ENCODE peak calls at places on chromosomes 7 and 10, in six cellular contexts. One of them, this sample, is unnamed.

GRCh38 chr7:34091330-34091917 is 186.1 kb downstream of the BMPER start:
- DNase-seq in GM10248: no peak
- DNase-seq in heart right ventricle: no peak
- DNase-seq in brain microvascular endothelial cell: peak; percentile 74
- DNase-seq in mucosa of descending colon: peak; percentile 69
- DNase-seq in cardiac fibroblast: peak; percentile 89
- DNase-seq in this sample: no peak

GRCh38 chr7:20270371-20270770 is 53.2 kb upstream of the MACC1 start:
- DNase-seq in GM10248: no peak
- DNase-seq in heart right ventricle: no peak
- DNase-seq in brain microvascular endothelial cell: no peak
- DNase-seq in mucosa of descending colon: no peak
- DNase-seq in cardiac fibroblast: no peak
- DNase-seq in this sample: no peak

GRCh38 chr7:93115796-93116195 is 2.0 kb downstream of the SAMD9 start:
- DNase-seq in GM10248: no peak
- DNase-seq in heart right ventricle: no peak
- DNase-seq in brain microvascular endothelial cell: peak; percentile 45
- DNase-seq in mucosa of descending colon: no peak
- DNase-seq in cardiac fibroblast: peak; percentile 77
- DNase-seq in this sample: no peak

GRCh38 chr7:47873767-47874166 is 74.5 kb downstream of the PKD1L1 start:
- DNase-seq in GM10248: no peak
- DNase-seq in heart right ventricle: no peak
- DNase-seq in brain microvascular endothelial cell: peak; percentile 78
- DNase-seq in mucosa of descending colon: no peak
- DNase-seq in cardiac fibroblast: peak; percentile 74
- DNase-seq in this sample: no peak

GRCh38 chr7:30917216-30917893 is 5.7 kb downstream of the AQP1 start:
- DNase-seq in GM10248: no peak
- DNase-seq in heart right ventricle: no peak
- DNase-seq in brain microvascular endothelial cell: no peak
- DNase-seq in mucosa of descending colon: no peak
- DNase-seq in cardiac fibroblast: no peak
- DNase-seq in this sample: no peak

GRCh38 chr7:146090023-146090645 is 26.5 kb upstream of the CNTNAP2 start:
- DNase-seq in GM10248: peak; percentile 32
- DNase-seq in heart right ventricle: no peak
- DNase-seq in brain microvascular endothelial cell: no peak
- DNase-seq in mucosa of descending colon: peak; percentile 5
- DNase-seq in cardiac fibroblast: peak; percentile 54
- DNase-seq in this sample: no peak

GRCh38 chr10:132810807-132811700 is 25.1 kb upstream of the NKX6-2 start:
- DNase-seq in GM10248: no peak
- DNase-seq in heart right ventricle: no peak
- DNase-seq in brain microvascular endothelial cell: no peak
- DNase-seq in mucosa of descending colon: no peak
- DNase-seq in cardiac fibroblast: no peak
- DNase-seq in this sample: no peak

GRCh38 chr10:97778452-97779302 is 6.9 kb upstream of the SFRP5 start:
- DNase-seq in GM10248: no peak
- DNase-seq in heart right ventricle: no peak
- DNase-seq in brain microvascular endothelial cell: no peak
- DNase-seq in mucosa of descending colon: no peak
- DNase-seq in cardiac fibroblast: no peak
- DNase-seq in this sample: no peak

GRCh38 chr10:13719411-13719810 is 132.6 kb downstream of the PRPF18 start:
- DNase-seq in GM10248: no peak
- DNase-seq in heart right ventricle: no peak
- DNase-seq in brain microvascular endothelial cell: no peak
- DNase-seq in mucosa of descending colon: no peak
- DNase-seq in cardiac fibroblast: no peak
- DNase-seq in this sample: no peak

GRCh38 chr10:91944880-91945630 is 21.5 kb downstream of the BTAF1 start:
- DNase-seq in GM10248: no peak
- DNase-seq in heart right ventricle: no peak
- DNase-seq in brain microvascular endothelial cell: peak; percentile 59
- DNase-seq in mucosa of descending colon: no peak
- DNase-seq in cardiac fibroblast: peak; percentile 72
- DNase-seq in this sample: no peak

GRCh38 chr10:74821501-74821900 is 4.9 kb upstream of the KAT6B start:
- DNase-seq in GM10248: no peak
- DNase-seq in heart right ventricle: no peak
- DNase-seq in brain microvascular endothelial cell: no peak
- DNase-seq in mucosa of descending colon: peak; percentile 19
- DNase-seq in cardiac fibroblast: no peak
- DNase-seq in this sample: no peak

GRCh38 chr10:8830064-8830463 is 775.6 kb downstream of the GATA3 start:
- DNase-seq in GM10248: no peak
- DNase-seq in heart right ventricle: no peak
- DNase-seq in brain microvascular endothelial cell: no peak
- DNase-seq in mucosa of descending colon: no peak
- DNase-seq in cardiac fibroblast: no peak
- DNase-seq in this sample: no peak

GRCh38 chr10:59872892-59873463 is 33.4 kb downstream of the CCDC6 start:
- DNase-seq in GM10248: no peak
- DNase-seq in heart right ventricle: no peak
- DNase-seq in brain microvascular endothelial cell: peak; percentile 92
- DNase-seq in mucosa of descending colon: peak; percentile 70
- DNase-seq in cardiac fibroblast: peak; percentile 97
- DNase-seq in this sample: no peak

GRCh38 chr10:60335708-60336107 is 54.0 kb downstream of the ANK3 start:
- DNase-seq in GM10248: no peak
- DNase-seq in heart right ventricle: no peak
- DNase-seq in brain microvascular endothelial cell: no peak
- DNase-seq in mucosa of descending colon: no peak
- DNase-seq in cardiac fibroblast: peak; percentile 27
- DNase-seq in this sample: no peak

GRCh38 chr10:13121500-13121854 is 21.5 kb downstream of the OPTN start:
- DNase-seq in GM10248: no peak
- DNase-seq in heart right ventricle: no peak
- DNase-seq in brain microvascular endothelial cell: no peak
- DNase-seq in mucosa of descending colon: no peak
- DNase-seq in cardiac fibroblast: no peak
- DNase-seq in this sample: no peak

GRCh38 chr7:138880881-138881577 is 83.0 kb upstream of the ATP6V0A4 start:
- DNase-seq in GM10248: no peak
- DNase-seq in heart right ventricle: peak; percentile 50
- DNase-seq in brain microvascular endothelial cell: no peak
- DNase-seq in mucosa of descending colon: peak; percentile 17
- DNase-seq in cardiac fibroblast: no peak
- DNase-seq in this sample: no peak

GRCh38 chr10:123289432-123289831 is 135.2 kb downstream of the BUB3 start:
- DNase-seq in GM10248: no peak
- DNase-seq in heart right ventricle: no peak
- DNase-seq in brain microvascular endothelial cell: no peak
- DNase-seq in mucosa of descending colon: no peak
- DNase-seq in cardiac fibroblast: no peak
- DNase-seq in this sample: no peak

GRCh38 chr10:123287594-123288247 is 133.5 kb downstream of the BUB3 start:
- DNase-seq in GM10248: no peak
- DNase-seq in heart right ventricle: no peak
- DNase-seq in brain microvascular endothelial cell: peak; percentile 7
- DNase-seq in mucosa of descending colon: no peak
- DNase-seq in cardiac fibroblast: peak; percentile 59
- DNase-seq in this sample: no peak

GRCh38 chr10:123278445-123278844 is 124.2 kb downstream of the BUB3 start:
- DNase-seq in GM10248: no peak
- DNase-seq in heart right ventricle: no peak
- DNase-seq in brain microvascular endothelial cell: no peak
- DNase-seq in mucosa of descending colon: no peak
- DNase-seq in cardiac fibroblast: no peak
- DNase-seq in this sample: no peak

GRCh38 chr10:123284022-123284421 is 129.8 kb downstream of the BUB3 start:
- DNase-seq in GM10248: no peak
- DNase-seq in heart right ventricle: no peak
- DNase-seq in brain microvascular endothelial cell: no peak
- DNase-seq in mucosa of descending colon: no peak
- DNase-seq in cardiac fibroblast: no peak
- DNase-seq in this sample: no peak
- TF ChIP-seq CTCF in GM10248: peak; percentile 3
- TF ChIP-seq CTCF in heart right ventricle: no peak
- TF ChIP-seq CTCF in brain microvascular endothelial cell: peak; percentile 27
- TF ChIP-seq CTCF in mucosa of descending colon: no peak
- TF ChIP-seq CTCF in cardiac fibroblast: no peak
- TF ChIP-seq CTCF in this sample: no peak

DNA sequence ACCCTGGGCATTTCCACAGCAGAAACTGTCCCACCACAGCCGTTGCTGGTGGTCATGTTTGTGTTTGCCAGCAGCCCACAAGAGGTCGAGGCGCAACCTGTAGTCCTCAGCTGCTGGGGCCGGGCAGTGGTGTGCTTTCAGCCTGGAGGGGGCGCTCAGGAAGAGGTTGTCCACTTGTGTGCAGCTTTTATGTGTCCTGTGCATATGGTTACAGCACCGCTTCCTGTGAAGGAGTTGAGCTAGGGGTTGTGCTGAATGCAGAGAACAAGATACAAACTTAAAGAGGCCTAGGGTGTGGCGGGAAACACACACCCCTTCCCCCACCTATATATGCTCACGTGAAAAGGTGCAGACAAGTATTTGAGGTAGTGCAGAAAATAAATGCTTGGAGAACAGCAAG is 29.5 kb upstream of the PFKFB3 start:
- DNase-seq in GM10248: no peak
- DNase-seq in heart right ventricle: no peak
- DNase-seq in brain microvascular endothelial cell: no peak
- DNase-seq in mucosa of descending colon: peak; percentile 43
- DNase-seq in cardiac fibroblast: no peak
- DNase-seq in this sample: no peak
- TF ChIP-seq CTCF in GM10248: peak; percentile 37
- TF ChIP-seq CTCF in heart right ventricle: no peak
- TF ChIP-seq CTCF in brain microvascular endothelial cell: peak; percentile 54
- TF ChIP-seq CTCF in mucosa of descending colon: no peak
- TF ChIP-seq CTCF in cardiac fibroblast: peak; percentile 24
- TF ChIP-seq CTCF in this sample: no peak

DNA sequence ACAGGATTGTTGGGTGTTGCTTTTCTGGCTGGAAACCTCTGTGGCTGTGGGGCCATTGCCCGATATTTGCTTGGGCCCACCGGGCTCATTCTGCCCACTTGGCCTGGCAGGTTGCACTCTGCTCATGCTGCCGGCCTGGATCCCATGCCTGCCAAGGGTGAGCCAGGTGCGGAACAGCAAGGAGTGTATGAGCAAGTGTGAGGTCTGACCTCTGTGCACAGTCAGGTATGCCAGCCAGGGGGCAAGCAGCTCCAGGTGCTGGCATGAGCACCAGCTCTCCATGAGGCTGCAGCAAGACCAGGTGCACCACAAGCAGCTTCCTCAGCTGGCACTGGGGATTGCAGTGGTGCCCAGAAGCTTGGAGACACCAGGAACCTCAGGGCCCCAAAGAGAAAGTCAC is 65.4 kb upstream of the KIF5B start:
- DNase-seq in GM10248: no peak
- DNase-seq in heart right ventricle: no peak
- DNase-seq in brain microvascular endothelial cell: no peak
- DNase-seq in mucosa of descending colon: no peak
- DNase-seq in cardiac fibroblast: no peak
- DNase-seq in this sample: no peak
- TF ChIP-seq CTCF in GM10248: no peak
- TF ChIP-seq CTCF in heart right ventricle: no peak
- TF ChIP-seq CTCF in brain microvascular endothelial cell: no peak
- TF ChIP-seq CTCF in mucosa of descending colon: no peak
- TF ChIP-seq CTCF in cardiac fibroblast: no peak
- TF ChIP-seq CTCF in this sample: no peak

GRCh38 chr10:30155401-30155800 is 96.0 kb upstream of the JCAD start:
- DNase-seq in GM10248: no peak
- DNase-seq in heart right ventricle: no peak
- DNase-seq in brain microvascular endothelial cell: peak; percentile 34
- DNase-seq in mucosa of descending colon: no peak
- DNase-seq in cardiac fibroblast: peak; percentile 36
- DNase-seq in this sample: no peak

GRCh38 chr10:30154126-30154525 is 94.7 kb upstream of the JCAD start:
- DNase-seq in GM10248: no peak
- DNase-seq in heart right ventricle: no peak
- DNase-seq in brain microvascular endothelial cell: no peak
- DNase-seq in mucosa of descending colon: no peak
- DNase-seq in cardiac fibroblast: no peak
- DNase-seq in this sample: no peak

GRCh38 chr10:30154561-30154960 is 95.2 kb upstream of the JCAD start:
- DNase-seq in GM10248: no peak
- DNase-seq in heart right ventricle: no peak
- DNase-seq in brain microvascular endothelial cell: no peak
- DNase-seq in mucosa of descending colon: no peak
- DNase-seq in cardiac fibroblast: no peak
- DNase-seq in this sample: no peak

GRCh38 chr10:30151581-30152389 is 92.4 kb upstream of the JCAD start:
- DNase-seq in GM10248: no peak
- DNase-seq in heart right ventricle: peak; percentile 16
- DNase-seq in brain microvascular endothelial cell: peak; percentile 92
- DNase-seq in mucosa of descending colon: peak; percentile 4
- DNase-seq in cardiac fibroblast: peak; percentile 87
- DNase-seq in this sample: no peak
- TF ChIP-seq CTCF in GM10248: no peak
- TF ChIP-seq CTCF in heart right ventricle: no peak
- TF ChIP-seq CTCF in brain microvascular endothelial cell: peak; percentile 49
- TF ChIP-seq CTCF in mucosa of descending colon: no peak
- TF ChIP-seq CTCF in cardiac fibroblast: no peak
- TF ChIP-seq CTCF in this sample: no peak

GRCh38 chr10:127973810-127974311 is 67.0 kb downstream of the PTPRE start:
- DNase-seq in GM10248: no peak
- DNase-seq in heart right ventricle: no peak
- DNase-seq in brain microvascular endothelial cell: no peak
- DNase-seq in mucosa of descending colon: peak; percentile 24
- DNase-seq in cardiac fibroblast: no peak
- DNase-seq in this sample: no peak
- TF ChIP-seq CTCF in GM10248: no peak
- TF ChIP-seq CTCF in heart right ventricle: peak; percentile 34
- TF ChIP-seq CTCF in brain microvascular endothelial cell: peak; percentile 49
- TF ChIP-seq CTCF in mucosa of descending colon: no peak
- TF ChIP-seq CTCF in cardiac fibroblast: no peak
- TF ChIP-seq CTCF in this sample: no peak

This sample was measured in mesothelial cell of epicardium.